ENCODE peak calls at places on chromosomes 2 and 18, in nine cellular contexts. X, T, B, F, N, U, J, I and G are unnamed samples.

GRCh38 chr2:169091761-169092523 is 22.6 kb downstream of the DHRS9 start:
- DNase-seq in X (peak), T (no peak), B (no peak), F (peak), N (no peak), U (peak), J (no peak), I (no peak), G (peak)

GRCh38 chr18:22132258-22132657 is 37.1 kb upstream of the GATA6 start:
- DNase-seq in X (no peak), T (no peak), B (no peak), F (no peak), N (no peak), U (no peak), J (no peak), I (no peak), G (no peak)

GRCh38 chr2:212364106-212364505 is 174.5 kb downstream of the ERBB4 start:
- DNase-seq in X (peak), T (no peak), B (no peak), F (peak), N (no peak), U (no peak), J (no peak), I (peak), G (peak)

GRCh38 chr2:172095905-172096660 is 6.6 kb downstream of the DLX2 start:
- DNase-seq in X (no peak), T (no peak), B (no peak), F (no peak), N (no peak), U (peak), J (no peak), I (no peak), G (no peak)

GRCh38 chr2:189253841-189254240 is 74.3 kb upstream of the COL5A2 start:
- DNase-seq in X (no peak), T (no peak), B (no peak), F (no peak), N (no peak), U (no peak), J (no peak), I (no peak), G (peak)

GRCh38 chr2:134432438-134432883 is 178.6 kb downstream of the MGAT5 start:
- DNase-seq in X (no peak), T (no peak), B (no peak), F (no peak), N (no peak), U (peak), J (no peak), I (no peak), G (no peak)

GRCh38 chr18:44870631-44871502 is 190.2 kb downstream of the SETBP1 start:
- DNase-seq in X (no peak), T (no peak), B (peak), F (no peak), N (no peak), U (no peak), J (no peak), I (no peak), G (peak)

GRCh38 chr2:66901344-66901743 is 466.4 kb downstream of the MEIS1 start:
- DNase-seq in X (peak), T (no peak), B (no peak), F (peak), N (no peak), U (no peak), J (no peak), I (no peak), G (no peak)

GRCh38 chr2:42935692-42936631 is 143.6 kb upstream of the HAAO start:
- DNase-seq in X (no peak), T (no peak), B (no peak), F (peak), N (no peak), U (no peak), J (no peak), I (no peak), G (no peak)

GRCh38 chr18:3930126-3931012 is 480.4 kb downstream of the TGIF1 start:
- DNase-seq in X (no peak), T (no peak), B (no peak), F (no peak), N (no peak), U (no peak), J (no peak), I (no peak), G (no peak)

GRCh38 chr2:10225291-10226031 is 77.2 kb upstream of the HPCAL1 start:
- DNase-seq in X (no peak), T (no peak), B (no peak), F (no peak), N (no peak), U (peak), J (no peak), I (no peak), G (no peak)

GRCh38 chr2:3179208-3179607 is 198.4 kb downstream of the EIPR1 start:
- DNase-seq in X (no peak), T (no peak), B (no peak), F (no peak), N (no peak), U (no peak), J (no peak), I (no peak), G (no peak)

GRCh38 chr2:70937866-70938579 is 2.3 kb downstream of the ATP6V1B1 start:
- DNase-seq in X (no peak), T (no peak), B (no peak), F (no peak), N (no peak), U (peak), J (no peak), I (no peak), G (no peak)

GRCh38 chr2:74814102-74814501 is 19.8 kb upstream of the HK2 start:
- DNase-seq in X (no peak), T (peak), B (no peak), F (no peak), N (no peak), U (no peak), J (no peak), I (no peak), G (no peak)

GRCh38 chr18:35185771-35186170 is 55.1 kb upstream of the ZNF397 start:
- DNase-seq in X (no peak), T (no peak), B (no peak), F (peak), N (no peak), U (no peak), J (no peak), I (no peak), G (no peak)

GRCh38 chr18:77208969-77209368 is 40.7 kb upstream of the GALR1 start:
- DNase-seq in X (peak), T (no peak), B (peak), F (peak), N (no peak), U (peak), J (peak), I (no peak), G (peak)

GRCh38 chr2:32357545-32358482 is 991 bp downstream of the BIRC6 start:
- DNase-seq in X (peak), T (no peak), B (peak), F (peak), N (peak), U (peak), J (no peak), I (no peak), G (peak)

GRCh38 chr2:193751299-193751698 is 1556.6 kb upstream of the TMEFF2 start:
- DNase-seq in X (no peak), T (no peak), B (no peak), F (no peak), N (no peak), U (no peak), J (no peak), I (no peak), G (no peak)

GRCh38 chr2:48258750-48259149 is 271.2 kb upstream of the STON1 start:
- DNase-seq in X (no peak), T (no peak), B (no peak), F (no peak), N (no peak), U (no peak), J (no peak), I (no peak), G (no peak)

GRCh38 chr2:197969391-197969893 is 165.0 kb downstream of the PLCL1 start:
- DNase-seq in X (peak), T (no peak), B (no peak), F (peak), N (no peak), U (no peak), J (no peak), I (peak), G (peak)

GRCh38 chr18:62069556-62069955 is 117.3 kb downstream of the PIGN start:
- DNase-seq in X (no peak), T (no peak), B (no peak), F (peak), N (no peak), U (no peak), J (no peak), I (no peak), G (peak)

GRCh38 chr2:208129804-208130712 is at the start of gene CRYGC:
- DNase-seq in X (no peak), T (no peak), B (no peak), F (no peak), N (no peak), U (peak), J (no peak), I (no peak), G (no peak)

GRCh38 chr2:6310910-6311215 is 554.8 kb downstream of the CMPK2 start:
- DNase-seq in X (no peak), T (no peak), B (no peak), F (no peak), N (no peak), U (no peak), J (no peak), I (no peak), G (no peak)
- H3K4me3 ChIP-seq in X (no peak), T (no peak), B (no peak), F (no peak), N (no peak), U (no peak), J (no peak), I (no peak), G (no peak)

GRCh38 chr2:226020179-226020578 is 620.7 kb downstream of the NYAP2 start:
- DNase-seq in X (no peak), T (no peak), B (no peak), F (peak), N (no peak), U (no peak), J (no peak), I (no peak), G (no peak)

GRCh38 chr2:226017534-226017933 is 618.0 kb downstream of the NYAP2 start:
- DNase-seq in X (no peak), T (no peak), B (no peak), F (no peak), N (no peak), U (no peak), J (no peak), I (no peak), G (no peak)

GRCh38 chr2:226018641-226019040 is 619.1 kb downstream of the NYAP2 start:
- DNase-seq in X (no peak), T (no peak), B (no peak), F (no peak), N (no peak), U (no peak), J (no peak), I (no peak), G (no peak)

GRCh38 chr2:226023383-226023782 is 623.9 kb downstream of the NYAP2 start:
- DNase-seq in X (no peak), T (no peak), B (no peak), F (no peak), N (no peak), U (no peak), J (no peak), I (no peak), G (no peak)
- TF ChIP-seq CTCF in X (no peak), T (peak), B (no peak), F (no peak), N (no peak), U (no peak), J (no peak), I (no peak), G (no peak)

GRCh38 chr2:9095226-9095625 is 91.7 kb upstream of the MBOAT2 start:
- DNase-seq in X (no peak), T (no peak), B (no peak), F (no peak), N (no peak), U (no peak), J (no peak), I (no peak), G (no peak)
- H3K4me3 ChIP-seq in X (no peak), T (no peak), B (no peak), F (no peak), N (peak), U (no peak), J (no peak), I (no peak), G (no peak)

GRCh38 chr2:166017208-166017607 is 63.6 kb upstream of the TTC21B start:
- DNase-seq in X (no peak), T (no peak), B (no peak), F (no peak), N (no peak), U (no peak), J (no peak), I (no peak), G (no peak)

GRCh38 chr2:166011660-166012059 is 58.1 kb upstream of the TTC21B start:
- DNase-seq in X (no peak), T (no peak), B (no peak), F (no peak), N (no peak), U (no peak), J (no peak), I (no peak), G (no peak)

GRCh38 chr2:166013878-166014277 is 60.3 kb upstream of the TTC21B start:
- DNase-seq in X (no peak), T (no peak), B (no peak), F (no peak), N (no peak), U (no peak), J (no peak), I (no peak), G (no peak)
- TF ChIP-seq CTCF in X (no peak), T (no peak), B (no peak), F (no peak), N (no peak), U (no peak), J (no peak), I (no peak), G (no peak)

DNA sequence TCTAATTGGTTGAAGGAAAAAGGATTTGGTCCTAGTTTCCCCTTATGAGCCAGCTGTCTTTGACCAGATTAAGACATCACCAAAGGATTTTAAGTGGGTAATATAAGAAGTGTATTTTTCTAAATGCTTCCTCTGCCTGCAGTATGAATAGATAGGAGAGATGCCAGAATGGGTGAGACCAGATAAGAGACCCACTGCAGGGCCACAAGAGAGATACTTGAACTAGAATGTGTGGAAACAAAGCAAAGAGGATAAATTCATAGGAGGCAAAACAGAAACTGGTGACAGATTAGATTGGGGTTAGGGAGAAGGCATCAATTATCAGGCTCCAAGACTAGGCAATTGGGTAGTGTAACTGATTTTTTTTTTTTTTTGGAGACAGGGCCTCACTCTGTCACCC is 1.2 kb upstream of the HDHD2 start:
- DNase-seq in X (no peak), T (no peak), B (no peak), F (no peak), N (no peak), U (no peak), J (no peak), I (no peak), G (no peak)
- H3K4me3 ChIP-seq in X (no peak), T (no peak), B (peak), F (peak), N (peak), U (peak), J (peak), I (no peak), G (peak)

GRCh38 chr18:39946623-39947061 is 2008.4 kb upstream of the PIK3C3 start:
- DNase-seq in X (peak), T (no peak), B (peak), F (peak), N (no peak), U (peak), J (no peak), I (no peak), G (peak)

GRCh38 chr18:39952816-39953215 is 2002.2 kb upstream of the PIK3C3 start:
- DNase-seq in X (no peak), T (no peak), B (peak), F (no peak), N (no peak), U (no peak), J (no peak), I (no peak), G (no peak)

GRCh38 chr18:39951321-39951720 is 2003.7 kb upstream of the PIK3C3 start:
- DNase-seq in X (peak), T (no peak), B (no peak), F (peak), N (no peak), U (no peak), J (no peak), I (no peak), G (peak)
- TF ChIP-seq CTCF in X (no peak), T (no peak), B (no peak), F (no peak), N (no peak), U (no peak), J (no peak), I (no peak), G (no peak)